ENCODE peak calls at places on chromosome 3, in eight cellular contexts. One of them, this sample, is unnamed.

GRCh38 chr3:153547984-153548383 is 386.0 kb downstream of the RAP2B start:
- DNase-seq in amygdala: no peak
- DNase-seq in dorsolateral prefrontal cortex: no peak
- DNase-seq in HFFc6: no peak
- DNase-seq in AG04450: no peak
- DNase-seq in GM19239: no peak
- DNase-seq in iPS-NIHi11: no peak
- DNase-seq in SK-N-SH: no peak
- DNase-seq in this sample: no peak

GRCh38 chr3:99753268-99753975 is 64.2 kb upstream of the CMSS1 start:
- DNase-seq in dorsolateral prefrontal cortex: no peak
- DNase-seq in GM19239: peak; percentile 8
- DNase-seq in SK-N-SH: peak; percentile 39
- DNase-seq in iPS-NIHi11: peak; percentile 67
- DNase-seq in amygdala: no peak
- DNase-seq in HFFc6: peak; percentile 63
- DNase-seq in AG04450: peak; percentile 63
- DNase-seq in this sample: no peak

GRCh38 chr3:148173836-148174235 is 523.9 kb upstream of the AGTR1 start:
- DNase-seq in amygdala: no peak
- DNase-seq in dorsolateral prefrontal cortex: no peak
- DNase-seq in AG04450: no peak
- DNase-seq in iPS-NIHi11: no peak
- DNase-seq in SK-N-SH: no peak
- DNase-seq in HFFc6: no peak
- DNase-seq in GM19239: no peak
- DNase-seq in this sample: no peak

GRCh38 chr3:120559228-120560061 is 36.7 kb upstream of the NDUFB4 start:
- DNase-seq in AG04450: peak; percentile 26
- DNase-seq in SK-N-SH: no peak
- DNase-seq in GM19239: no peak
- DNase-seq in dorsolateral prefrontal cortex: no peak
- DNase-seq in HFFc6: peak; percentile 85
- DNase-seq in iPS-NIHi11: no peak
- DNase-seq in amygdala: peak; percentile 52
- DNase-seq in this sample: peak; percentile 61

GRCh38 chr3:134592806-134593205 is 58.0 kb downstream of the KY start:
- DNase-seq in dorsolateral prefrontal cortex: no peak
- DNase-seq in iPS-NIHi11: no peak
- DNase-seq in AG04450: no peak
- DNase-seq in amygdala: no peak
- DNase-seq in HFFc6: no peak
- DNase-seq in SK-N-SH: no peak
- DNase-seq in GM19239: no peak
- DNase-seq in this sample: no peak

GRCh38 chr3:48927928-48928327 is 9.3 kb downstream of the ARIH2 start:
- DNase-seq in dorsolateral prefrontal cortex: no peak
- DNase-seq in AG04450: no peak
- DNase-seq in GM19239: no peak
- DNase-seq in iPS-NIHi11: no peak
- DNase-seq in amygdala: no peak
- DNase-seq in SK-N-SH: no peak
- DNase-seq in HFFc6: no peak
- DNase-seq in this sample: no peak

GRCh38 chr3:179957264-179957845 is 79.4 kb downstream of the PEX5L start:
- DNase-seq in iPS-NIHi11: no peak
- DNase-seq in HFFc6: no peak
- DNase-seq in SK-N-SH: no peak
- DNase-seq in GM19239: no peak
- DNase-seq in amygdala: no peak
- DNase-seq in AG04450: no peak
- DNase-seq in dorsolateral prefrontal cortex: no peak
- DNase-seq in this sample: no peak

GRCh38 chr3:126546013-126546412 is 12.7 kb downstream of the C3orf22 start:
- DNase-seq in SK-N-SH: peak; percentile 7
- DNase-seq in AG04450: no peak
- DNase-seq in iPS-NIHi11: no peak
- DNase-seq in HFFc6: no peak
- DNase-seq in amygdala: no peak
- DNase-seq in GM19239: no peak
- DNase-seq in dorsolateral prefrontal cortex: peak; percentile 20
- DNase-seq in this sample: no peak

GRCh38 chr3:190017575-190018288 is 103.0 kb downstream of the P3H2 start:
- DNase-seq in SK-N-SH: peak; percentile 16
- DNase-seq in GM19239: no peak
- DNase-seq in amygdala: no peak
- DNase-seq in dorsolateral prefrontal cortex: no peak
- DNase-seq in AG04450: peak; percentile 57
- DNase-seq in iPS-NIHi11: peak; percentile 26
- DNase-seq in HFFc6: peak; percentile 73
- DNase-seq in this sample: no peak

GRCh38 chr3:107740992-107741896 is 218.5 kb downstream of the BBX start:
- DNase-seq in AG04450: no peak
- DNase-seq in amygdala: no peak
- DNase-seq in HFFc6: peak; percentile 19
- DNase-seq in iPS-NIHi11: no peak
- DNase-seq in dorsolateral prefrontal cortex: no peak
- DNase-seq in GM19239: no peak
- DNase-seq in SK-N-SH: no peak
- DNase-seq in this sample: no peak

GRCh38 chr3:164222200-164222599 is 856.1 kb downstream of the SI start:
- DNase-seq in iPS-NIHi11: no peak
- DNase-seq in GM19239: no peak
- DNase-seq in dorsolateral prefrontal cortex: no peak
- DNase-seq in AG04450: no peak
- DNase-seq in amygdala: no peak
- DNase-seq in SK-N-SH: no peak
- DNase-seq in HFFc6: no peak
- DNase-seq in this sample: no peak

GRCh38 chr3:76310661-76311060 is 525.3 kb upstream of the ZNF717 start:
- DNase-seq in GM19239: no peak
- DNase-seq in dorsolateral prefrontal cortex: no peak
- DNase-seq in SK-N-SH: no peak
- DNase-seq in amygdala: no peak
- DNase-seq in iPS-NIHi11: no peak
- DNase-seq in AG04450: no peak
- DNase-seq in HFFc6: no peak
- DNase-seq in this sample: no peak

GRCh38 chr3:61809879-61810278 is 248.5 kb downstream of the PTPRG start:
- DNase-seq in SK-N-SH: no peak
- DNase-seq in HFFc6: no peak
- DNase-seq in amygdala: no peak
- DNase-seq in AG04450: no peak
- DNase-seq in GM19239: no peak
- DNase-seq in dorsolateral prefrontal cortex: no peak
- DNase-seq in iPS-NIHi11: no peak
- DNase-seq in this sample: peak; percentile 65

GRCh38 chr3:31223278-31223677 is 309.4 kb upstream of the STT3B start:
- DNase-seq in SK-N-SH: no peak
- DNase-seq in GM19239: no peak
- DNase-seq in iPS-NIHi11: no peak
- DNase-seq in dorsolateral prefrontal cortex: no peak
- DNase-seq in HFFc6: no peak
- DNase-seq in amygdala: no peak
- DNase-seq in AG04450: no peak
- DNase-seq in this sample: no peak

GRCh38 chr3:53658613-53659193 is 164.3 kb downstream of the CACNA1D start:
- DNase-seq in GM19239: no peak
- DNase-seq in dorsolateral prefrontal cortex: no peak
- DNase-seq in SK-N-SH: no peak
- DNase-seq in amygdala: no peak
- DNase-seq in AG04450: no peak
- DNase-seq in iPS-NIHi11: no peak
- DNase-seq in HFFc6: no peak
- DNase-seq in this sample: no peak

GRCh38 chr3:40864915-40865314 is 334.4 kb upstream of the CTNNB1 start:
- DNase-seq in SK-N-SH: no peak
- DNase-seq in GM19239: no peak
- DNase-seq in dorsolateral prefrontal cortex: no peak
- DNase-seq in iPS-NIHi11: no peak
- DNase-seq in amygdala: no peak
- DNase-seq in AG04450: no peak
- DNase-seq in HFFc6: no peak
- DNase-seq in this sample: no peak